ENCODE peak calls at places on chromosome 22, in seven cellular contexts. One of them, this sample, is unnamed. For H3K4me1, the result is how much of the 10 kb centered on the place peaks cover.

GRCh38 chr22:44998296-44998695 is 11.5 kb downstream of the PHF21B start:
- DNase-seq in effector memory CD4-positive, alpha-beta T cell: no peak
- DNase-seq in transverse colon: no peak
- DNase-seq in esophagus squamous epithelium: no peak
- DNase-seq in tibial artery: no peak
- DNase-seq in GM23338: no peak
- DNase-seq in lower lobe of right lung: no peak
- DNase-seq in this sample: no peak

GRCh38 chr22:47205562-47205961 is 443.1 kb downstream of the TBC1D22A start:
- DNase-seq in effector memory CD4-positive, alpha-beta T cell: no peak
- DNase-seq in transverse colon: no peak
- DNase-seq in esophagus squamous epithelium: no peak
- DNase-seq in tibial artery: no peak
- DNase-seq in GM23338: no peak
- DNase-seq in lower lobe of right lung: no peak
- DNase-seq in this sample: no peak

GRCh38 chr22:41480397-41480735 is 11.4 kb downstream of the ACO2 start:
- DNase-seq in effector memory CD4-positive, alpha-beta T cell: no peak
- DNase-seq in transverse colon: no peak
- DNase-seq in esophagus squamous epithelium: no peak
- DNase-seq in tibial artery: peak
- DNase-seq in GM23338: no peak
- DNase-seq in lower lobe of right lung: no peak
- DNase-seq in this sample: no peak

GRCh38 chr22:42010778-42011177 is 12.2 kb downstream of the WBP2NL start:
- DNase-seq in effector memory CD4-positive, alpha-beta T cell: no peak
- DNase-seq in transverse colon: no peak
- DNase-seq in esophagus squamous epithelium: no peak
- DNase-seq in tibial artery: no peak
- DNase-seq in GM23338: no peak
- DNase-seq in lower lobe of right lung: no peak
- DNase-seq in this sample: no peak

GRCh38 chr22:43861529-43861928 is 784 bp downstream of the SULT4A1 start:
- DNase-seq in effector memory CD4-positive, alpha-beta T cell: no peak
- DNase-seq in transverse colon: no peak
- DNase-seq in esophagus squamous epithelium: no peak
- DNase-seq in tibial artery: no peak
- DNase-seq in GM23338: no peak
- DNase-seq in lower lobe of right lung: no peak
- DNase-seq in this sample: peak

GRCh38 chr22:29043906-29044575 is 17.6 kb downstream of the C22orf31 start:
- DNase-seq in effector memory CD4-positive, alpha-beta T cell: no peak
- DNase-seq in transverse colon: no peak
- DNase-seq in esophagus squamous epithelium: no peak
- DNase-seq in tibial artery: no peak
- DNase-seq in GM23338: no peak
- DNase-seq in lower lobe of right lung: no peak
- DNase-seq in this sample: no peak

GRCh38 chr22:45335021-45335818 is 25.5 kb downstream of the FAM118A start:
- DNase-seq in effector memory CD4-positive, alpha-beta T cell: no peak
- DNase-seq in transverse colon: no peak
- DNase-seq in esophagus squamous epithelium: no peak
- DNase-seq in tibial artery: no peak
- DNase-seq in GM23338: peak
- DNase-seq in lower lobe of right lung: no peak
- DNase-seq in this sample: no peak

GRCh38 chr22:42500836-42501179 is 18.8 kb downstream of the RRP7A start:
- DNase-seq in effector memory CD4-positive, alpha-beta T cell: no peak
- DNase-seq in transverse colon: no peak
- DNase-seq in esophagus squamous epithelium: no peak
- DNase-seq in tibial artery: no peak
- DNase-seq in GM23338: no peak
- DNase-seq in lower lobe of right lung: no peak
- DNase-seq in this sample: no peak

GRCh38 chr22:42344391-42344861 is 74.0 kb upstream of the TCF20 start:
- DNase-seq in effector memory CD4-positive, alpha-beta T cell: no peak
- DNase-seq in transverse colon: no peak
- DNase-seq in esophagus squamous epithelium: no peak
- DNase-seq in tibial artery: no peak
- DNase-seq in GM23338: peak
- DNase-seq in lower lobe of right lung: no peak
- DNase-seq in this sample: no peak

GRCh38 chr22:46069518-46070214 is 80.7 kb upstream of the PPARA start:
- DNase-seq in effector memory CD4-positive, alpha-beta T cell: no peak
- DNase-seq in transverse colon: peak
- DNase-seq in esophagus squamous epithelium: no peak
- DNase-seq in tibial artery: peak
- DNase-seq in GM23338: no peak
- DNase-seq in lower lobe of right lung: peak
- DNase-seq in this sample: peak

GRCh38 chr22:49959782-49960158 is 802 bp upstream of the PIM3 start:
- DNase-seq in effector memory CD4-positive, alpha-beta T cell: no peak
- DNase-seq in transverse colon: peak
- DNase-seq in esophagus squamous epithelium: no peak
- DNase-seq in tibial artery: no peak
- DNase-seq in GM23338: peak
- DNase-seq in lower lobe of right lung: no peak
- DNase-seq in this sample: peak
- H3K4me1 ChIP-seq in effector memory CD4-positive, alpha-beta T cell: under half
- H3K4me1 ChIP-seq in transverse colon: under half
- H3K4me1 ChIP-seq in esophagus squamous epithelium: under half
- H3K4me1 ChIP-seq in tibial artery: under half
- H3K4me1 ChIP-seq in GM23338: under half
- H3K4me1 ChIP-seq in lower lobe of right lung: half or more
- H3K4me1 ChIP-seq in this sample: under half

GRCh38 chr22:37199103-37199838 is 11.2 kb upstream of the C1QTNF6 start:
- DNase-seq in effector memory CD4-positive, alpha-beta T cell: peak
- DNase-seq in transverse colon: peak
- DNase-seq in esophagus squamous epithelium: peak
- DNase-seq in tibial artery: peak
- DNase-seq in GM23338: peak
- DNase-seq in lower lobe of right lung: peak
- DNase-seq in this sample: peak

GRCh38 chr22:37201066-37201820 is 11.0 kb downstream of the SSTR3 start:
- DNase-seq in effector memory CD4-positive, alpha-beta T cell: no peak
- DNase-seq in transverse colon: no peak
- DNase-seq in esophagus squamous epithelium: no peak
- DNase-seq in tibial artery: peak
- DNase-seq in GM23338: no peak
- DNase-seq in lower lobe of right lung: peak
- DNase-seq in this sample: no peak

GRCh38 chr22:37198290-37199102 is 10.4 kb upstream of the C1QTNF6 start:
- DNase-seq in effector memory CD4-positive, alpha-beta T cell: peak
- DNase-seq in transverse colon: peak
- DNase-seq in esophagus squamous epithelium: no peak
- DNase-seq in tibial artery: peak
- DNase-seq in GM23338: peak
- DNase-seq in lower lobe of right lung: peak
- DNase-seq in this sample: peak

GRCh38 chr22:37197451-37198289 is 9.6 kb upstream of the C1QTNF6 start:
- DNase-seq in effector memory CD4-positive, alpha-beta T cell: no peak
- DNase-seq in transverse colon: peak
- DNase-seq in esophagus squamous epithelium: no peak
- DNase-seq in tibial artery: peak
- DNase-seq in GM23338: no peak
- DNase-seq in lower lobe of right lung: peak
- DNase-seq in this sample: peak

DNA sequence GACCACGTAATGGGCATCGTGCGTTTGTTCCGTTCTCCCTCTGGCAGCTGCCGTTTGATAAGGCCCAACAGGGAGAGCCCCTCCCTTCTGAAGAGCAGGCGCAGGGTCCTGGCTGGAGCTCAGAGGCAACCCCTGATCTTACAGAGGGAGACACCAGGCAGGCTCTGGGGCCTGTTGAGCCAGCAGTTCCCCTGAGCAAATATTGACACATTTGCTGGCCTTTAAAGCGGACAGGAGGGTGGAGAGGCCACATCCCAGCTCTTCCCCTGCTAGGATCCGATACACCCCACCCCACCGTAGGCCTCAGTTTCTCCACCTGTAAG is 11.8 kb upstream of the C1QTNF6 start:
- DNase-seq in effector memory CD4-positive, alpha-beta T cell: no peak
- DNase-seq in transverse colon: no peak
- DNase-seq in esophagus squamous epithelium: no peak
- DNase-seq in tibial artery: no peak
- DNase-seq in GM23338: peak
- DNase-seq in lower lobe of right lung: no peak
- DNase-seq in this sample: no peak
- H3K27ac ChIP-seq in effector memory CD4-positive, alpha-beta T cell: peak
- H3K27ac ChIP-seq in transverse colon: peak
- H3K27ac ChIP-seq in esophagus squamous epithelium: peak
- H3K27ac ChIP-seq in tibial artery: peak
- H3K27ac ChIP-seq in GM23338: no peak
- H3K27ac ChIP-seq in lower lobe of right lung: peak
- H3K27ac ChIP-seq in this sample: peak

GRCh38 chr22:25402501-25403283 is 161.8 kb upstream of the GRK3 start:
- DNase-seq in effector memory CD4-positive, alpha-beta T cell: no peak
- DNase-seq in transverse colon: peak
- DNase-seq in esophagus squamous epithelium: no peak
- DNase-seq in tibial artery: no peak
- DNase-seq in GM23338: no peak
- DNase-seq in lower lobe of right lung: no peak
- DNase-seq in this sample: peak
- H3K4me1 ChIP-seq in effector memory CD4-positive, alpha-beta T cell: under half
- H3K4me1 ChIP-seq in transverse colon: half or more
- H3K4me1 ChIP-seq in esophagus squamous epithelium: under half
- H3K4me1 ChIP-seq in tibial artery: under half
- H3K4me1 ChIP-seq in GM23338: under half
- H3K4me1 ChIP-seq in lower lobe of right lung: half or more
- H3K4me1 ChIP-seq in this sample: under half

GRCh38 chr22:20437253-20438065 is at the start of gene SCARF2:
- DNase-seq in effector memory CD4-positive, alpha-beta T cell: no peak
- DNase-seq in transverse colon: peak
- DNase-seq in esophagus squamous epithelium: no peak
- DNase-seq in tibial artery: no peak
- DNase-seq in GM23338: peak
- DNase-seq in lower lobe of right lung: peak
- DNase-seq in this sample: no peak
- H3K27ac ChIP-seq in effector memory CD4-positive, alpha-beta T cell: no peak
- H3K27ac ChIP-seq in transverse colon: peak
- H3K27ac ChIP-seq in esophagus squamous epithelium: peak
- H3K27ac ChIP-seq in tibial artery: peak
- H3K27ac ChIP-seq in GM23338: no peak
- H3K27ac ChIP-seq in lower lobe of right lung: peak
- H3K27ac ChIP-seq in this sample: peak

GRCh38 chr22:40107756-40108437 is 69.8 kb upstream of the TNRC6B start:
- DNase-seq in effector memory CD4-positive, alpha-beta T cell: no peak
- DNase-seq in transverse colon: peak
- DNase-seq in esophagus squamous epithelium: no peak
- DNase-seq in tibial artery: no peak
- DNase-seq in GM23338: no peak
- DNase-seq in lower lobe of right lung: no peak
- DNase-seq in this sample: peak
- H3K4me1 ChIP-seq in effector memory CD4-positive, alpha-beta T cell: under half
- H3K4me1 ChIP-seq in transverse colon: under half
- H3K4me1 ChIP-seq in esophagus squamous epithelium: under half
- H3K4me1 ChIP-seq in tibial artery: under half
- H3K4me1 ChIP-seq in GM23338: under half
- H3K4me1 ChIP-seq in lower lobe of right lung: under half
- H3K4me1 ChIP-seq in this sample: under half

DNA sequence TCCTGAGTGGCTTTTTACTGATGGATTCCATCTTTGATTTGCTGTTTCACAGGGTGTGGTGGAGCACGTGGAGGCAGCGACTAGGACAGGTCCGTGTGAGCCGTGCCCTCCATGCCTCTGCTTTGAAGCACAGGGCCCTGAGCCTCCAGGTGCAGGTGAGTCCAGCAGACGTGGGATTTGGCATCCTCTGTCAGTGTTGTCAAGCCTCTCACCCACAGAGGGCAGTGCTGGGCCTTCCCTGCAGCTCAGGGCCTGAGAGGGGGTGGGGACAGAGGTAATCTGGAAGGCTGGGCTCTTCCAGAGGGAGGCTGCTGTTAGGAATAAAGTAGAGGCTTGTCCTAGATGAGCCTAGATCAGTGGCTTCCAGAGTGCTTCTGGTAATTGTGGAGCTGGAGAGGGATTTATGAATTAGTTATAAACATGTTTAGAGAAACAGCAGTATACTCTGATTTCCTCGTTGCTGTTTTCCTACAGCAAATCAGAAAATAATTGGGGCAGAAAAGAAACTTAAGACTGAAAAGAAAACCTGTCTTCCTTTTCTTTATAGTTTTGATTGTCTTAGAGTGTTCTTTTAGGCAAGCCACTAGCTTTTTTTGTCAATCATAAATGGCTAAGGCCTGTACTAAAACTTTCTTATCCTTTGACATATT is 65.0 kb downstream of the SFI1 start:
- DNase-seq in effector memory CD4-positive, alpha-beta T cell: no peak
- DNase-seq in transverse colon: peak
- DNase-seq in esophagus squamous epithelium: no peak
- DNase-seq in tibial artery: peak
- DNase-seq in GM23338: peak
- DNase-seq in lower lobe of right lung: peak
- DNase-seq in this sample: peak
- H3K27ac ChIP-seq in effector memory CD4-positive, alpha-beta T cell: no peak
- H3K27ac ChIP-seq in transverse colon: no peak
- H3K27ac ChIP-seq in esophagus squamous epithelium: no peak
- H3K27ac ChIP-seq in tibial artery: peak
- H3K27ac ChIP-seq in GM23338: no peak
- H3K27ac ChIP-seq in lower lobe of right lung: no peak
- H3K27ac ChIP-seq in this sample: no peak

GRCh38 chr22:36386351-36386899 is 1.3 kb downstream of the MYH9 start:
- DNase-seq in effector memory CD4-positive, alpha-beta T cell: peak
- DNase-seq in transverse colon: peak
- DNase-seq in esophagus squamous epithelium: no peak
- DNase-seq in tibial artery: no peak
- DNase-seq in GM23338: no peak
- DNase-seq in lower lobe of right lung: peak
- DNase-seq in this sample: peak
- H3K4me1 ChIP-seq in effector memory CD4-positive, alpha-beta T cell: under half
- H3K4me1 ChIP-seq in transverse colon: half or more
- H3K4me1 ChIP-seq in esophagus squamous epithelium: under half
- H3K4me1 ChIP-seq in tibial artery: under half
- H3K4me1 ChIP-seq in GM23338: under half
- H3K4me1 ChIP-seq in lower lobe of right lung: half or more
- H3K4me1 ChIP-seq in this sample: under half